ENCODE peak calls at places on chromosomes 5 and 9, in seven cellular contexts. U is IMR-90, E is HepG2, O is HCT116, M is H1, P is GM12878, X is K562. A is an unnamed sample.

GRCh38 chr9:114300846-114301797 is 21.8 kb upstream of the ORM1 start:
- DNase-seq in U (no peak), E (no peak), O (no peak), M (no peak), P (no peak), X (no peak), A (no peak)

GRCh38 chr9:37938121-37938906 is 34.4 kb upstream of the SLC25A51 start:
- DNase-seq in U (peak; percentile 93), E (no peak), O (no peak), M (no peak), P (no peak), X (peak; percentile 27), A (peak; percentile 90)

GRCh38 chr5:1488882-1489680 is 34.7 kb downstream of the LPCAT1 start:
- DNase-seq in U (peak; percentile 90), E (no peak), O (no peak), M (no peak), P (peak; percentile 77), X (no peak), A (no peak)

GRCh38 chr5:132049559-132049958 is 10.9 kb upstream of the IL3 start:
- DNase-seq in U (no peak), E (no peak), O (no peak), M (no peak), P (no peak), X (no peak), A (no peak)

GRCh38 chr9:119005162-119005561 is 364.1 kb downstream of the BRINP1 start:
- DNase-seq in U (no peak), E (no peak), O (no peak), M (no peak), P (no peak), X (no peak), A (no peak)

GRCh38 chr9:105126233-105126632 is 118.2 kb upstream of the SLC44A1 start:
- DNase-seq in U (peak; percentile 24), E (no peak), O (no peak), M (no peak), P (no peak), X (no peak), A (no peak)

GRCh38 chr9:92947268-92948031 is at the start of gene FGD3:
- DNase-seq in U (no peak), E (no peak), O (no peak), M (no peak), P (no peak), X (no peak), A (no peak)

GRCh38 chr9:34163439-34163838 is 15.4 kb upstream of the UBAP1 start:
- DNase-seq in U (peak; percentile 32), E (no peak), O (no peak), M (no peak), P (no peak), X (no peak), A (no peak)

GRCh38 chr9:27548055-27548741 is 18.6 kb upstream of the MOB3B start:
- DNase-seq in U (peak; percentile 51), E (no peak), O (peak; percentile 19), M (no peak), P (no peak), X (no peak), A (peak; percentile 41)

GRCh38 chr9:96192710-96193109 is 109.3 kb downstream of the HSD17B3 start:
- DNase-seq in U (no peak), E (no peak), O (no peak), M (no peak), P (no peak), X (no peak), A (no peak)

GRCh38 chr9:133144142-133144886 is 19.4 kb downstream of the GBGT1 start:
- DNase-seq in U (peak; percentile 51), E (peak; percentile 81), O (no peak), M (no peak), P (peak; percentile 72), X (peak; percentile 78), A (peak; percentile 69)

GRCh38 chr9:14887149-14887548 is 23.1 kb downstream of the FREM1 start:
- DNase-seq in U (no peak), E (no peak), O (no peak), M (no peak), P (no peak), X (no peak), A (no peak)

GRCh38 chr5:170211575-170212334 is 21.0 kb upstream of the C5orf58 start:
- DNase-seq in U (no peak), E (no peak), O (no peak), M (no peak), P (no peak), X (no peak), A (no peak)

GRCh38 chr9:98792096-98792490 is 4.3 kb downstream of the ANKS6 start:
- DNase-seq in U (no peak), E (no peak), O (no peak), M (no peak), P (no peak), X (no peak), A (no peak)

GRCh38 chr5:73339711-73340110 is 108.9 kb downstream of the FOXD1 start:
- DNase-seq in U (no peak), E (no peak), O (no peak), M (no peak), P (no peak), X (no peak), A (no peak)

GRCh38 chr9:85262333-85262732 is 479.4 kb downstream of the AGTPBP1 start:
- DNase-seq in U (no peak), E (no peak), O (no peak), M (no peak), P (no peak), X (no peak), A (peak; percentile 40)

GRCh38 chr5:93236807-93237421 is 344.1 kb downstream of the NR2F1-AS1 start:
- DNase-seq in U (peak; percentile 94), E (no peak), O (no peak), M (no peak), P (no peak), X (no peak), A (no peak)

GRCh38 chr9:77453857-77454647 is 194.1 kb downstream of the GNA14 start:
- DNase-seq in U (no peak), E (no peak), O (no peak), M (no peak), P (no peak), X (no peak), A (no peak)

GRCh38 chr9:87148391-87149237 is 201.3 kb upstream of the GAS1 start:
- DNase-seq in U (peak; percentile 75), E (no peak), O (no peak), M (peak; percentile 31), P (no peak), X (peak; percentile 35), A (peak; percentile 69)

GRCh38 chr5:84635235-84636055 is 250.8 kb upstream of the EDIL3 start:
- DNase-seq in U (no peak), E (no peak), O (no peak), M (no peak), P (no peak), X (no peak), A (no peak)

GRCh38 chr5:149654893-149655505 is 73.7 kb downstream of the ARHGEF37 start:
- DNase-seq in U (no peak), E (no peak), O (no peak), M (no peak), P (no peak), X (no peak), A (no peak)

GRCh38 chr9:126228779-126229444 is 97.7 kb upstream of the MVB12B start:
- DNase-seq in U (peak; percentile 57), E (peak; percentile 49), O (peak; percentile 53), M (peak; percentile 27), P (no peak), X (peak; percentile 70), A (peak; percentile 60)

GRCh38 chr9:108083796-108084352 is 594.3 kb upstream of the KLF4 start:
- DNase-seq in U (no peak), E (no peak), O (no peak), M (no peak), P (no peak), X (no peak), A (no peak)

GRCh38 chr9:108083160-108083559 is 593.6 kb upstream of the KLF4 start:
- DNase-seq in U (no peak), E (no peak), O (no peak), M (no peak), P (no peak), X (no peak), A (no peak)

GRCh38 chr9:108088916-108089315 is 599.3 kb upstream of the KLF4 start:
- DNase-seq in U (no peak), E (no peak), O (no peak), M (no peak), P (no peak), X (no peak), A (no peak)

GRCh38 chr9:108086624-108087023 is 597.1 kb upstream of the KLF4 start:
- DNase-seq in U (no peak), E (no peak), O (no peak), M (no peak), P (no peak), X (no peak), A (no peak)

GRCh38 chr9:108087781-108088180 is 598.2 kb upstream of the KLF4 start:
- DNase-seq in U (no peak), E (no peak), O (no peak), M (no peak), P (no peak), X (no peak), A (no peak)
- H3K9ac ChIP-seq in U (no peak overlapping the region), E (no peak overlapping the region), O (no peak overlapping the region), M (no peak overlapping the region), P (no peak overlapping the region), X (no peak overlapping the region), A (no peak overlapping the region)

GRCh38 chr5:140182803-140183367 is 7.9 kb downstream of the CYSTM1 start:
- DNase-seq in U (peak; percentile 44), E (no peak), O (no peak), M (no peak), P (no peak), X (peak; percentile 44), A (peak; percentile 36)
- TF ChIP-seq POLR2A in U (no peak), E (no peak), O (no peak), M (no peak), P (no peak), X (no peak), A (no peak)

GRCh38 chr9:20593551-20593950 is 28.7 kb downstream of the MLLT3 start:
- DNase-seq in U (peak; percentile 81), E (no peak), O (no peak), M (no peak), P (no peak), X (no peak), A (peak; percentile 43)
- H3K9ac ChIP-seq in U (no peak overlapping the region), E (no peak overlapping the region), O (no peak overlapping the region), M (no peak overlapping the region), P (no peak overlapping the region), X (no peak overlapping the region), A (no peak overlapping the region)

GRCh38 chr9:131273791-131274673 is 2.3 kb downstream of the FAM78A start:
- DNase-seq in U (no peak), E (no peak), O (no peak), M (no peak), P (no peak), X (peak; percentile 79), A (peak; percentile 64)
- TF ChIP-seq POLR2A in U (no peak), E (no peak), O (no peak), M (no peak), P (peak; percentile 46), X (no peak), A (no peak)

DNA sequence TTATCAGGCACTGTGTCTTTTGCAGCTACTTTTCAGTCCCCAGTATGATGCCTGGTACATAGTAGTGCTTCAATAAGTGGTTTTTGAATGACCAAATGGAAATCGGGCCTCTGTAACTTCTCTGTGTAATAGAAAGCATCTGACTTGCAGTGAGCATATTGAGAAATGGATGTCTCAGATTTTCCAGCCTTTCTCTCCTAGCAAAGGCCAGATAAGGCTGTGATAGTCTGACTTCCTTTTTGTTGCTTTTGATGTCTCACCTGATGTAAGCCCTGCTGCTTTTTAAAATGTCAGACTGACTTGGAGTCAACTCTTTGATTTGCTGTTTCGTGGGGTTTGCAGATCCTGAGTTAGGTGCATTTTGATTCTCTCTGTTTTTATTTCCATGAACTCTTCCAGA is 590.0 kb upstream of the ZNF608 start:
- DNase-seq in U (no peak), E (no peak), O (no peak), M (no peak), P (no peak), X (no peak), A (no peak)
- H3K9ac ChIP-seq in U (no peak overlapping the region), E (no peak overlapping the region), O (no peak overlapping the region), M (no peak overlapping the region), P (no peak overlapping the region), X (no peak overlapping the region), A (no peak overlapping the region)